ENCODE peak calls at places on chromosomes 11 and 22, in eight cellular contexts. X is heart left ventricle; A is activated T-helper 17 cell treated with anti-CD3 and anti-CD28 coated beads, Interleukin-2, amount 50 U/mL, for 72 hours; Y is aorta; G is Right ventricle myocardium superior; R is A549; M is PC-3; F is CD4-positive, alpha-beta T cell. N is an unnamed sample.

GRCh38 chr11:8098361-8098760 is 17.4 kb downstream of the TUB start:
- ATAC-seq in X (no peak), A (no peak), Y (no peak), G (no peak), R (peak), M (peak), F (no peak), N (no peak)

GRCh38 chr11:11297578-11297977 is 55.5 kb downstream of the CSNK2A3 start:
- ATAC-seq in X (no peak), A (no peak), Y (no peak), G (no peak), R (no peak), M (no peak), F (no peak), N (no peak)

GRCh38 chr11:106959800-106960199 is 58.5 kb downstream of the GUCY1A2 start:
- ATAC-seq in X (peak), A (no peak), Y (no peak), G (peak), R (no peak), M (no peak), F (no peak), N (no peak)

GRCh38 chr11:106495046-106495445 is 417.6 kb downstream of the AASDHPPT start:
- ATAC-seq in X (no peak), A (no peak), Y (no peak), G (no peak), R (no peak), M (peak), F (no peak), N (no peak)

GRCh38 chr22:19565921-19566598 is 41.9 kb upstream of the CLDN5 start:
- ATAC-seq in X (peak), A (no peak), Y (no peak), G (no peak), R (no peak), M (peak), F (no peak), N (peak)

GRCh38 chr11:69055598-69056516 is 7.1 kb downstream of the TPCN2 start:
- ATAC-seq in X (peak), A (peak), Y (peak), G (peak), R (no peak), M (no peak), F (peak), N (peak)

GRCh38 chr11:1102996-1103395 is 28.3 kb downstream of the MUC2 start:
- ATAC-seq in X (no peak), A (no peak), Y (no peak), G (no peak), R (no peak), M (no peak), F (no peak), N (no peak)

GRCh38 chr11:73995731-73996130 is 13.1 kb upstream of the UCP2 start:
- ATAC-seq in X (no peak), A (peak), Y (no peak), G (no peak), R (no peak), M (no peak), F (peak), N (no peak)

GRCh38 chr11:64340671-64341335 is 799 bp downstream of the CCDC88B start:
- ATAC-seq in X (peak), A (peak), Y (no peak), G (no peak), R (peak), M (no peak), F (peak), N (no peak)

GRCh38 chr11:12824281-12825041 is 150.2 kb downstream of the TEAD1 start:
- ATAC-seq in X (peak), A (no peak), Y (peak), G (peak), R (no peak), M (no peak), F (no peak), N (peak)

GRCh38 chr22:31327786-31328544 is 18.2 kb downstream of the PATZ1 start:
- ATAC-seq in X (peak), A (no peak), Y (peak), G (peak), R (no peak), M (no peak), F (no peak), N (peak)

GRCh38 chr22:39988386-39989114 is 6.2 kb upstream of the FAM83F start:
- ATAC-seq in X (no peak), A (no peak), Y (no peak), G (no peak), R (no peak), M (no peak), F (no peak), N (no peak)

GRCh38 chr22:27372969-27373670 is 428.4 kb downstream of the MN1 start:
- ATAC-seq in X (no peak), A (no peak), Y (no peak), G (no peak), R (no peak), M (no peak), F (no peak), N (no peak)

GRCh38 chr22:39456262-39457046 is at the start of gene MGAT3:
- ATAC-seq in X (no peak), A (no peak), Y (no peak), G (no peak), R (no peak), M (no peak), F (peak), N (peak)

N was measured in gastroesophageal sphincter.